ENCODE peak calls at places on chromosome 18, in eight cellular contexts. G is hypothalamus, B is putamen, I is GM10248, K is GM23248, Z is adrenal gland, U is HS-5, N is substantia nigra. L is an unnamed sample.

GRCh38 chr18:3624818-3625716 is 175.1 kb downstream of the TGIF1 start:
- DNase-seq in U (peak; percentile 84), Z (peak; percentile 64), N (no peak), B (no peak), G (no peak), K (peak; percentile 95), I (no peak), L (peak; percentile 47)

GRCh38 chr18:48026216-48026615 is 95.8 kb upstream of the SMAD2 start:
- DNase-seq in N (no peak), G (no peak), B (no peak), I (no peak), U (no peak), Z (no peak), K (no peak), L (no peak)

GRCh38 chr18:21391074-21391673 is 149.1 kb downstream of the GREB1L start:
- DNase-seq in I (no peak), N (no peak), Z (no peak), G (no peak), U (peak; percentile 56), B (no peak), K (peak; percentile 85), L (no peak)

GRCh38 chr18:54479365-54479764 is 111.7 kb upstream of the DYNAP start:
- DNase-seq in U (no peak), B (no peak), G (no peak), N (no peak), Z (no peak), K (peak; percentile 17), I (no peak), L (no peak)

GRCh38 chr18:5890261-5890605 is 5.1 kb downstream of the TMEM200C start:
- DNase-seq in B (no peak), I (no peak), U (no peak), Z (peak; percentile 61), N (no peak), K (no peak), G (no peak), L (no peak)

GRCh38 chr18:52334896-52335295 is 5.1 kb upstream of the DCC start:
- DNase-seq in Z (no peak), B (no peak), N (no peak), K (peak; percentile 61), G (no peak), U (no peak), I (no peak), L (no peak)

GRCh38 chr18:22040527-22040926 is 128.9 kb upstream of the GATA6 start:
- DNase-seq in Z (no peak), N (no peak), I (no peak), B (no peak), G (no peak), K (no peak), U (no peak), L (no peak)

GRCh38 chr18:48979944-48980890 is 29.5 kb upstream of the SMAD7 start:
- DNase-seq in I (no peak), K (peak; percentile 34), G (no peak), U (no peak), N (no peak), Z (peak; percentile 62), B (no peak), L (no peak)

GRCh38 chr18:26963292-26963691 is 97.8 kb upstream of the AQP4 start:
- DNase-seq in G (no peak), I (no peak), U (no peak), N (no peak), B (no peak), Z (no peak), K (peak; percentile 7), L (no peak)

GRCh38 chr18:79953921-79954651 is 2.6 kb upstream of the SLC66A2 start:
- DNase-seq in U (no peak), I (no peak), N (no peak), Z (no peak), G (no peak), K (no peak), B (no peak), L (no peak)

GRCh38 chr18:32104516-32104915 is 12.8 kb downstream of the RNF138 start:
- DNase-seq in K (no peak), U (no peak), G (no peak), N (no peak), B (no peak), I (no peak), Z (no peak), L (no peak)

GRCh38 chr18:10689954-10690302 is 164.1 kb downstream of the NAPG start:
- DNase-seq in N (no peak), U (no peak), K (no peak), G (no peak), B (no peak), I (no peak), Z (no peak), L (no peak)

GRCh38 chr18:43978174-43978573 is 700.9 kb upstream of the SYT4 start:
- DNase-seq in K (no peak), N (no peak), Z (no peak), G (no peak), U (no peak), I (no peak), B (no peak), L (no peak)

GRCh38 chr18:66342577-66342976 is 261.3 kb downstream of the CDH19 start:
- DNase-seq in Z (no peak), U (no peak), N (no peak), G (no peak), B (no peak), K (no peak), I (no peak), L (no peak)

GRCh38 chr18:57793630-57793986 is 9.5 kb downstream of the ATP8B1 start:
- DNase-seq in N (no peak), K (no peak), B (no peak), Z (no peak), I (no peak), U (no peak), G (no peak), L (no peak)

GRCh38 chr18:2325933-2326332 is 245.4 kb downstream of the METTL4 start:
- DNase-seq in G (no peak), N (no peak), K (no peak), B (no peak), U (no peak), Z (no peak), I (no peak), L (no peak)

GRCh38 chr18:69008538-69008937 is 210.7 kb downstream of the CCDC102B start:
- DNase-seq in K (no peak), I (no peak), Z (no peak), B (no peak), U (no peak), G (no peak), N (no peak), L (no peak)

GRCh38 chr18:58226476-58226875 is 182.4 kb downstream of the NEDD4L start:
- DNase-seq in N (no peak), I (no peak), B (no peak), K (no peak), U (no peak), Z (no peak), G (no peak), L (no peak)

L was measured in uterus.